ENCODE peak calls at places on chromosomes 1 and 21, in eight cellular contexts. N, S, R, F, Q, D, X and V are unnamed samples.
A peak's percentile ranks its signal among the peaks of the same experiment; 100 is the strongest.

GRCh38 chr1:84245566-84245965 is 55.9 kb upstream of the SAMD13 start:
- DNase-seq in S (no peak), R (no peak), F (no peak), Q (no peak), D (no peak), N (no peak), X (no peak), V (no peak)

GRCh38 chr1:65911679-65912078 is 119.0 kb downstream of the PDE4B start:
- DNase-seq in F (no peak), X (no peak), S (no peak), Q (no peak), N (no peak), D (no peak), R (no peak), V (no peak)

GRCh38 chr21:17554619-17555472 is 42.0 kb downstream of the CXADR start:
- DNase-seq in X (no peak), F (no peak), N (no peak), Q (no peak), R (no peak), S (no peak), D (no peak), V (no peak)

GRCh38 chr1:45304311-45305081 is 22.2 kb upstream of the HPDL start:
- DNase-seq in X (no peak), R (no peak), S (no peak), D (no peak), N (no peak), Q (peak; percentile 47), F (no peak), V (no peak)

GRCh38 chr1:170471310-170471839 is 60.6 kb upstream of the GORAB start:
- DNase-seq in F (no peak), S (no peak), Q (no peak), R (no peak), D (peak; percentile 58), X (no peak), N (peak; percentile 52), V (no peak)

GRCh38 chr1:7595338-7595737 is 175.8 kb upstream of the VAMP3 start:
- DNase-seq in X (peak; percentile 21), R (no peak), F (no peak), N (no peak), Q (no peak), S (no peak), D (no peak), V (no peak)

GRCh38 chr1:226679853-226680516 is 59.1 kb downstream of the ITPKB start:
- DNase-seq in D (peak; percentile 71), Q (peak; percentile 87), S (peak; percentile 90), R (no peak), F (peak; percentile 77), N (no peak), X (peak; percentile 87), V (no peak)

GRCh38 chr21:44874497-44875331 is 1.2 kb upstream of the PTTG1IP start:
- DNase-seq in Q (peak; percentile 66), F (no peak), X (peak; percentile 85), R (peak; percentile 75), N (no peak), S (peak; percentile 82), D (no peak), V (no peak)

GRCh38 chr1:41724248-41724647 is 194.5 kb downstream of the HIVEP3 start:
- DNase-seq in F (no peak), D (no peak), N (no peak), S (no peak), Q (no peak), X (no peak), R (no peak), V (no peak)

GRCh38 chr1:37481289-37482003 is 7.1 kb downstream of the ZC3H12A start:
- DNase-seq in Q (no peak), N (no peak), S (no peak), X (peak; percentile 53), F (no peak), R (no peak), D (no peak), V (no peak)

GRCh38 chr1:90761781-90762589 is 44.9 kb upstream of the BARHL2 start:
- DNase-seq in N (no peak), F (no peak), Q (no peak), X (no peak), R (no peak), D (no peak), S (no peak), V (no peak)

GRCh38 chr21:45846373-45847160 is 135.0 kb upstream of the COL6A1 start:
- DNase-seq in Q (no peak), N (peak; percentile 55), D (peak; percentile 27), R (no peak), F (no peak), S (peak; percentile 43), X (no peak), V (no peak)

GRCh38 chr1:219498666-219499065 is 114.2 kb downstream of the ZC3H11B start:
- DNase-seq in F (no peak), Q (no peak), N (peak; percentile 10), D (no peak), S (no peak), X (no peak), R (no peak), V (no peak)

GRCh38 chr1:91783423-91784162 is 102.4 kb downstream of the TGFBR3 start:
- DNase-seq in N (no peak), Q (no peak), S (no peak), F (no peak), R (no peak), D (peak; percentile 66), X (no peak), V (no peak)

GRCh38 chr1:159862031-159862430 is 426 bp downstream of the VSIG8 start:
- DNase-seq in X (no peak), D (no peak), Q (no peak), R (no peak), F (no peak), N (no peak), S (no peak), V (no peak)

GRCh38 chr1:43074709-43075108 is 97.4 kb downstream of the EBNA1BP2 start:
- DNase-seq in X (no peak), Q (no peak), F (no peak), N (no peak), D (no peak), R (no peak), S (no peak), V (no peak)

GRCh38 chr21:32666258-32666657 is 54.1 kb upstream of the CFAP298 start:
- DNase-seq in X (no peak), S (no peak), F (no peak), R (no peak), N (no peak), Q (no peak), D (peak; percentile 2), V (no peak)

GRCh38 chr1:224377676-224378006 is 21.0 kb downstream of the CNIH4 start:
- DNase-seq in R (peak; percentile 86), F (no peak), N (peak; percentile 3), S (no peak), D (peak; percentile 55), Q (no peak), X (no peak), V (no peak)

GRCh38 chr1:6554031-6554906 is at the start of gene NOL9:
- DNase-seq in S (peak; percentile 96), Q (peak; percentile 94), N (peak; percentile 77), X (peak; percentile 97), R (peak; percentile 93), D (peak; percentile 90), F (peak; percentile 93), V (peak; percentile 94)

GRCh38 chr1:159197767-159198557 is 6.7 kb upstream of the ACKR1 start:
- DNase-seq in F (no peak), Q (peak; percentile 69), N (peak; percentile 50), R (peak; percentile 81), X (peak; percentile 56), D (peak; percentile 76), S (peak; percentile 25), V (no peak)

GRCh38 chr1:95223110-95223509 is 10.9 kb upstream of the RWDD3 start:
- DNase-seq in F (no peak), R (no peak), D (peak; percentile 43), Q (no peak), N (no peak), S (no peak), X (no peak), V (no peak)

GRCh38 chr1:228092342-228093049 is 10.0 kb downstream of the ARF1 start:
- DNase-seq in F (no peak), D (no peak), Q (peak; percentile 13), N (no peak), R (no peak), X (no peak), S (no peak), V (no peak)

GRCh38 chr1:155892801-155893200 is 18.3 kb downstream of the RIT1 start:
- DNase-seq in N (no peak), D (peak; percentile 73), S (no peak), X (no peak), Q (no peak), F (no peak), R (no peak), V (no peak)

GRCh38 chr21:29586696-29587095 is 288.0 kb downstream of the BACH1 start:
- DNase-seq in X (no peak), Q (no peak), S (no peak), F (no peak), R (no peak), D (no peak), N (peak; percentile 9), V (no peak)

GRCh38 chr1:78676347-78676982 is 26.8 kb downstream of the IFI44 start:
- DNase-seq in Q (peak; percentile 61), D (peak; percentile 80), N (peak; percentile 38), X (no peak), R (peak; percentile 66), S (no peak), F (no peak), V (peak; percentile 18)

GRCh38 chr1:67626495-67627235 is 58.3 kb upstream of the GADD45A start:
- DNase-seq in S (no peak), F (no peak), Q (no peak), D (peak; percentile 82), N (no peak), X (no peak), R (no peak), V (peak; percentile 24)

GRCh38 chr1:234925440-234926251 is 203.0 kb downstream of the TOMM20 start:
- DNase-seq in F (no peak), N (peak; percentile 98), Q (no peak), X (no peak), S (no peak), D (peak; percentile 99), R (peak; percentile 15), V (peak; percentile 70)

GRCh38 chr21:33871171-33871570 is 44.4 kb downstream of the ATP5PO start:
- DNase-seq in X (no peak), S (no peak), N (no peak), R (no peak), D (peak; percentile 19), Q (no peak), F (no peak), V (no peak)

GRCh38 chr21:40752125-40752524 is 94.8 kb downstream of the DSCAM start:
- DNase-seq in R (no peak), X (no peak), Q (no peak), S (no peak), F (no peak), D (no peak), N (no peak), V (no peak)